ENCODE peak calls at places on chromosomes 2 and 18, in nine cellular contexts. One of them, this sample, is unnamed.

GRCh38 chr2:239558661-239559060 is 157.8 kb upstream of the HDAC4 start:
- DNase-seq in bronchial epithelial cell: no peak
- DNase-seq in neural progenitor cell: no peak
- DNase-seq in lung: no peak
- DNase-seq in transverse colon: no peak
- DNase-seq in IMR-90: no peak
- DNase-seq in cardiac fibroblast: no peak
- DNase-seq in heart right ventricle: no peak
- DNase-seq in fibroblast of lung: no peak
- DNase-seq in this sample: no peak

GRCh38 chr18:44564922-44565321 is 115.8 kb upstream of the SETBP1 start:
- DNase-seq in transverse colon: no peak
- DNase-seq in heart right ventricle: no peak
- DNase-seq in neural progenitor cell: peak; percentile 19
- DNase-seq in IMR-90: peak; percentile 8
- DNase-seq in fibroblast of lung: peak; percentile 77
- DNase-seq in cardiac fibroblast: peak; percentile 68
- DNase-seq in lung: no peak
- DNase-seq in bronchial epithelial cell: peak; percentile 70
- DNase-seq in this sample: peak; percentile 34

GRCh38 chr2:121582272-121582671 is 51.6 kb downstream of the RNU4ATAC start:
- DNase-seq in heart right ventricle: no peak
- DNase-seq in cardiac fibroblast: no peak
- DNase-seq in bronchial epithelial cell: no peak
- DNase-seq in fibroblast of lung: no peak
- DNase-seq in IMR-90: no peak
- DNase-seq in transverse colon: no peak
- DNase-seq in neural progenitor cell: no peak
- DNase-seq in lung: no peak
- DNase-seq in this sample: no peak

GRCh38 chr2:176123847-176124273 is 1.3 kb downstream of the HOXD9 start:
- DNase-seq in fibroblast of lung: no peak
- DNase-seq in bronchial epithelial cell: no peak
- DNase-seq in lung: no peak
- DNase-seq in heart right ventricle: no peak
- DNase-seq in transverse colon: no peak
- DNase-seq in neural progenitor cell: no peak
- DNase-seq in cardiac fibroblast: no peak
- DNase-seq in IMR-90: no peak
- DNase-seq in this sample: no peak

GRCh38 chr18:45957100-45957499 is 10.0 kb downstream of the EPG5 start:
- DNase-seq in bronchial epithelial cell: no peak
- DNase-seq in neural progenitor cell: no peak
- DNase-seq in heart right ventricle: no peak
- DNase-seq in IMR-90: peak; percentile 82
- DNase-seq in cardiac fibroblast: peak; percentile 55
- DNase-seq in lung: no peak
- DNase-seq in fibroblast of lung: peak; percentile 83
- DNase-seq in transverse colon: no peak
- DNase-seq in this sample: peak; percentile 72

GRCh38 chr2:188974184-188974583 is at the start of gene COL3A1:
- DNase-seq in lung: no peak
- DNase-seq in neural progenitor cell: no peak
- DNase-seq in transverse colon: peak; percentile 17
- DNase-seq in cardiac fibroblast: peak; percentile 96
- DNase-seq in bronchial epithelial cell: no peak
- DNase-seq in heart right ventricle: peak; percentile 32
- DNase-seq in IMR-90: peak; percentile 80
- DNase-seq in fibroblast of lung: peak; percentile 78
- DNase-seq in this sample: peak; percentile 88

GRCh38 chr2:40550085-40550484 is 98.2 kb upstream of the SLC8A1 start:
- DNase-seq in IMR-90: no peak
- DNase-seq in neural progenitor cell: no peak
- DNase-seq in bronchial epithelial cell: no peak
- DNase-seq in cardiac fibroblast: no peak
- DNase-seq in transverse colon: no peak
- DNase-seq in fibroblast of lung: no peak
- DNase-seq in heart right ventricle: no peak
- DNase-seq in lung: no peak
- DNase-seq in this sample: no peak

GRCh38 chr2:83155826-83156225 is 1303.3 kb downstream of the SUCLG1 start:
- DNase-seq in neural progenitor cell: no peak
- DNase-seq in IMR-90: no peak
- DNase-seq in bronchial epithelial cell: no peak
- DNase-seq in lung: no peak
- DNase-seq in transverse colon: no peak
- DNase-seq in heart right ventricle: no peak
- DNase-seq in fibroblast of lung: no peak
- DNase-seq in cardiac fibroblast: no peak
- DNase-seq in this sample: no peak

GRCh38 chr2:62197017-62197586 is 1.2 kb downstream of the B3GNT2 start:
- DNase-seq in neural progenitor cell: peak; percentile 40
- DNase-seq in bronchial epithelial cell: no peak
- DNase-seq in fibroblast of lung: no peak
- DNase-seq in transverse colon: peak; percentile 32
- DNase-seq in lung: no peak
- DNase-seq in IMR-90: no peak
- DNase-seq in heart right ventricle: peak; percentile 23
- DNase-seq in cardiac fibroblast: no peak
- DNase-seq in this sample: no peak

GRCh38 chr2:126979604-126980003 is 80.9 kb downstream of the TEX51 start:
- DNase-seq in heart right ventricle: no peak
- DNase-seq in transverse colon: no peak
- DNase-seq in lung: no peak
- DNase-seq in IMR-90: no peak
- DNase-seq in neural progenitor cell: no peak
- DNase-seq in bronchial epithelial cell: no peak
- DNase-seq in fibroblast of lung: no peak
- DNase-seq in cardiac fibroblast: peak; percentile 10
- DNase-seq in this sample: no peak

GRCh38 chr2:56232912-56233311 is 49.1 kb downstream of the CCDC85A start:
- DNase-seq in lung: no peak
- DNase-seq in bronchial epithelial cell: no peak
- DNase-seq in IMR-90: no peak
- DNase-seq in cardiac fibroblast: no peak
- DNase-seq in fibroblast of lung: no peak
- DNase-seq in neural progenitor cell: peak; percentile 19
- DNase-seq in transverse colon: no peak
- DNase-seq in heart right ventricle: no peak
- DNase-seq in this sample: no peak

GRCh38 chr2:181312515-181312927 is 144.7 kb upstream of the ITGA4 start:
- DNase-seq in lung: no peak
- DNase-seq in cardiac fibroblast: no peak
- DNase-seq in fibroblast of lung: no peak
- DNase-seq in bronchial epithelial cell: no peak
- DNase-seq in neural progenitor cell: no peak
- DNase-seq in transverse colon: peak; percentile 21
- DNase-seq in heart right ventricle: no peak
- DNase-seq in IMR-90: no peak
- DNase-seq in this sample: no peak

GRCh38 chr2:72897785-72898184 is 10.6 kb downstream of the SPR start:
- DNase-seq in cardiac fibroblast: no peak
- DNase-seq in neural progenitor cell: peak; percentile 55
- DNase-seq in fibroblast of lung: no peak
- DNase-seq in IMR-90: no peak
- DNase-seq in transverse colon: no peak
- DNase-seq in heart right ventricle: no peak
- DNase-seq in bronchial epithelial cell: no peak
- DNase-seq in lung: no peak
- DNase-seq in this sample: no peak

GRCh38 chr2:72895154-72895553 is 7.9 kb downstream of the SPR start:
- DNase-seq in IMR-90: no peak
- DNase-seq in fibroblast of lung: no peak
- DNase-seq in neural progenitor cell: no peak
- DNase-seq in lung: no peak
- DNase-seq in heart right ventricle: no peak
- DNase-seq in bronchial epithelial cell: no peak
- DNase-seq in cardiac fibroblast: no peak
- DNase-seq in transverse colon: no peak
- DNase-seq in this sample: no peak

GRCh38 chr2:72894466-72894865 is 7.3 kb downstream of the SPR start:
- DNase-seq in bronchial epithelial cell: peak; percentile 73
- DNase-seq in cardiac fibroblast: no peak
- DNase-seq in heart right ventricle: no peak
- DNase-seq in fibroblast of lung: no peak
- DNase-seq in neural progenitor cell: no peak
- DNase-seq in transverse colon: no peak
- DNase-seq in lung: no peak
- DNase-seq in IMR-90: no peak
- DNase-seq in this sample: no peak

GRCh38 chr2:72896446-72896845 is 9.2 kb downstream of the SPR start:
- DNase-seq in neural progenitor cell: no peak
- DNase-seq in lung: no peak
- DNase-seq in IMR-90: no peak
- DNase-seq in heart right ventricle: no peak
- DNase-seq in transverse colon: no peak
- DNase-seq in fibroblast of lung: peak; percentile 32
- DNase-seq in cardiac fibroblast: peak; percentile 56
- DNase-seq in bronchial epithelial cell: peak; percentile 30
- DNase-seq in this sample: no peak

DNA sequence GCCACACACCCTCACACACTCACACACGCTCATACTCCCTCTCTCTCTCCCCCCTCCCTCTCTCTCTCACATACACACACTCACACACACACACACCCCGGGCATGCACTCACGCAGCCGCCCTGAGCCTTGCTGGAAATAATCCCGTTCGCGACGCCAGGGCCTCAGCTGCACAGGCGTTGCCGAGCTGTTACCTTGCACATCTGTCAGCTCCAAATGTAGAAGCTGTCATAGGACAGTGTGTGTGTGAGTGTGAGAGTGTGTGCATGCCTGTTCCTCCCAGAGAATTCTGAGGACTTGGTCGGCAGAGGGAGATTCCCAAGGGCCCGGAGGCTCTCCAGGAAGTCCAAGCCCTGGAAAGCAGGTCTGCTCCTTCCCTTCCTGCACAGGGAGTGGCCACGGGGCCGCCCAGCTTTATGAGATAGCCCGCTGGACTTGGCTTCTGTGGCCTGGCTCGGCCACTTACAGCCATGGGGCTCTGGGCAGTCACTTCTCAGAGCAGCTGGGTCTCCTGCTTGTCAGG is 8.6 kb downstream of the SPR start:
- DNase-seq in IMR-90: peak; percentile 55
- DNase-seq in neural progenitor cell: peak; percentile 53
- DNase-seq in cardiac fibroblast: peak; percentile 79
- DNase-seq in heart right ventricle: peak; percentile 38
- DNase-seq in bronchial epithelial cell: peak; percentile 51
- DNase-seq in transverse colon: peak; percentile 75
- DNase-seq in fibroblast of lung: peak; percentile 60
- DNase-seq in lung: no peak
- DNase-seq in this sample: peak; percentile 44
- H3K4me3 ChIP-seq in IMR-90: no peak overlapping the region
- H3K4me3 ChIP-seq in neural progenitor cell: no peak overlapping the region
- H3K4me3 ChIP-seq in cardiac fibroblast: no peak overlapping the region
- H3K4me3 ChIP-seq in heart right ventricle: no peak overlapping the region
- H3K4me3 ChIP-seq in bronchial epithelial cell: no peak overlapping the region
- H3K4me3 ChIP-seq in transverse colon: no peak overlapping the region
- H3K4me3 ChIP-seq in fibroblast of lung: no peak overlapping the region
- H3K4me3 ChIP-seq in lung: no peak overlapping the region
- H3K4me3 ChIP-seq in this sample: no peak overlapping the region

GRCh38 chr2:139175510-139175909 is 395.3 kb upstream of the NXPH2 start:
- DNase-seq in cardiac fibroblast: no peak
- DNase-seq in fibroblast of lung: no peak
- DNase-seq in transverse colon: no peak
- DNase-seq in lung: no peak
- DNase-seq in heart right ventricle: no peak
- DNase-seq in neural progenitor cell: no peak
- DNase-seq in bronchial epithelial cell: no peak
- DNase-seq in IMR-90: no peak
- DNase-seq in this sample: no peak
- H3K4me3 ChIP-seq in cardiac fibroblast: no peak overlapping the region
- H3K4me3 ChIP-seq in fibroblast of lung: no peak overlapping the region
- H3K4me3 ChIP-seq in transverse colon: no peak overlapping the region
- H3K4me3 ChIP-seq in lung: no peak overlapping the region
- H3K4me3 ChIP-seq in heart right ventricle: no peak overlapping the region
- H3K4me3 ChIP-seq in neural progenitor cell: no peak overlapping the region
- H3K4me3 ChIP-seq in bronchial epithelial cell: no peak overlapping the region
- H3K4me3 ChIP-seq in IMR-90: no peak overlapping the region
- H3K4me3 ChIP-seq in this sample: no peak overlapping the region

DNA sequence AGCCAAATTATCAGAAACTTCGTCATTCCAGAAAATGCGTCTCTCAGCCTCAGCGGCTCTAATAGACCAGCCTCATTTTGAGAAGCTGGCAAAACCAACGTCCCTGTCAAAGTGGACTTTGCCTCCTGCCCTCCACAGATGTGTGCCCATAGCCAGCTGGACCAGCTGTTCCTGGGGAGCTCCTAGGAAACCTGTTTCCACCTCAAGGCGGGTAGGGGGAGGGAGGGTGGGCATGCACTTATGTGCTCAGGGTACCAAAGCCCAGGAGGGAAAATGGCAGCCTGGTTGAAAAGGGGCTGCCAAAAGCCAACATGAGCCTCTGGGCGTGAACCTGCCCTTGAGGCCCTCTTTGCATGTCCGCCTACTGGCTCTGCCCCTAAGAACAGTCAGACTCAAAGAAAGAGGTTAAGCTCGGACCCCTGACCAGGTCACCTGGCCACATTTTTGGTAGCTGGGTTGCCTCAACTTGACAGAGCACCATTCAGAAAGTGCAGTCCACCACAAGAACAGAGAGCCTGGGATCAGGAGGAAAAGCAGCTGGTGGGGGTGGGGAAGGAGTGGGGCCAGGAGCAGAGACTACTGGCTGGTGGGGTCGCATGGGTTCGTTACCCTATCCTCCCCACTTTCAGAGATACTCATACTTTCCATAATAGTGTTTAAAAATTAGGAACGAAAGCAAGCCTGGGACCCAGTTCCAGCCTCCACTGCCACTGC is 3.5 kb downstream of the PER2 start:
- DNase-seq in transverse colon: peak; percentile 51
- DNase-seq in IMR-90: no peak
- DNase-seq in cardiac fibroblast: no peak
- DNase-seq in neural progenitor cell: no peak
- DNase-seq in lung: no peak
- DNase-seq in bronchial epithelial cell: no peak
- DNase-seq in fibroblast of lung: no peak
- DNase-seq in heart right ventricle: no peak
- DNase-seq in this sample: no peak
- H3K4me3 ChIP-seq in transverse colon: no peak overlapping the region
- H3K4me3 ChIP-seq in IMR-90: no peak overlapping the region
- H3K4me3 ChIP-seq in cardiac fibroblast: no peak overlapping the region
- H3K4me3 ChIP-seq in neural progenitor cell: no peak overlapping the region
- H3K4me3 ChIP-seq in lung: no peak overlapping the region
- H3K4me3 ChIP-seq in bronchial epithelial cell: no peak overlapping the region
- H3K4me3 ChIP-seq in fibroblast of lung: no peak overlapping the region
- H3K4me3 ChIP-seq in heart right ventricle: no peak overlapping the region
- H3K4me3 ChIP-seq in this sample: no peak overlapping the region

DNA sequence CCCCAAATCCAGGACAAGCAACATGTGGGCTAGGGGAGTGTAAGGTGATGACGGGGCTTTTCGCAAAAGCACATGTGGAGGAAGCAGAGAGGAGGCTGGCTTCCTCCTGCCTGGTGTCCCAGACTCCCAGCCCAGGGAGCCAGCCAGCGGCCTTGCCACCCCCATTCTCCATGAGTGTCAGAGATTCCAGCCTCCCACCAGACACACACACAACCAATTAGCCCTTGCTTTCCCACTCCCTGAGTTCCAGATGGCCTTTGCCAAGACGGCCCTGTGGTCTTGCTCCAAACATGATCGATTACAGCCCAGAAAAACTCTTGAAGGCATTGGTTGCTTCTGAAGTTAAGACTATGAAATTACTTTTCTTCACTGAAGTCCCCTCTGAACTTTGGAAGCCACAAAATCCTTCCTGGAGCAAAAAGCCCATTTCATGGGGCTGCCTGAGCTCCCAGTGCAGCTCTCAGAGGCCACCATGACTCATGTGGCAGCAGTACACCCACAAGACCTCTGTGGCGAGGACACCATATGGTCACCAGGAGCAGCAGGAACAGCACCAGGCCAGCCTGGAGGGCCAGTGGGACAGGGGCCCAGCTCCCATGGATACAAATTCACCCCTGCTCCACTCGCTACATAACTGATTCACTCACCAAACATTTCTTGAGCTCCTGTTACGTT is 69.1 kb upstream of the PID1 start:
- DNase-seq in neural progenitor cell: no peak
- DNase-seq in heart right ventricle: no peak
- DNase-seq in lung: no peak
- DNase-seq in fibroblast of lung: peak; percentile 61
- DNase-seq in transverse colon: no peak
- DNase-seq in bronchial epithelial cell: no peak
- DNase-seq in cardiac fibroblast: no peak
- DNase-seq in IMR-90: peak; percentile 15
- DNase-seq in this sample: peak; percentile 97
- H3K4me3 ChIP-seq in neural progenitor cell: no peak overlapping the region
- H3K4me3 ChIP-seq in heart right ventricle: no peak overlapping the region
- H3K4me3 ChIP-seq in lung: no peak overlapping the region
- H3K4me3 ChIP-seq in fibroblast of lung: no peak overlapping the region
- H3K4me3 ChIP-seq in transverse colon: no peak overlapping the region
- H3K4me3 ChIP-seq in bronchial epithelial cell: no peak overlapping the region
- H3K4me3 ChIP-seq in cardiac fibroblast: no peak overlapping the region
- H3K4me3 ChIP-seq in IMR-90: no peak overlapping the region
- H3K4me3 ChIP-seq in this sample: no peak overlapping the region